ENCODE peak calls at places on chromosome 20, in eight cellular contexts. P is prostate gland, R is fibroblast of the aortic adventitia, F is dorsolateral prefrontal cortex, U is heart left ventricle, H is NB4, I is HFFc6, A is OCI-LY7. Q is an unnamed sample.

GRCh38 chr20:47318027-47318595 is 38.4 kb downstream of the ZMYND8 start:
- DNase-seq in P (no peak), R (peak; percentile 82), F (no peak), U (peak; percentile 32), H (peak; percentile 77), I (peak; percentile 46), A (no peak), Q (peak; percentile 81)

GRCh38 chr20:63273635-63274380 is 1.2 kb downstream of the ARFGAP1 start:
- DNase-seq in P (no peak), R (peak; percentile 67), F (no peak), U (no peak), H (peak; percentile 55), I (peak; percentile 76), A (no peak), Q (peak; percentile 84)

GRCh38 chr20:11980263-11980662 is 62.6 kb downstream of the BTBD3 start:
- DNase-seq in P (no peak), R (no peak), F (no peak), U (no peak), H (no peak), I (no peak), A (no peak), Q (no peak)

GRCh38 chr20:40016359-40016758 is 672.7 kb downstream of the MAFB start:
- DNase-seq in P (no peak), R (no peak), F (no peak), U (no peak), H (no peak), I (no peak), A (no peak), Q (no peak)

GRCh38 chr20:64099880-64100565 is 7.3 kb downstream of the NPBWR2 start:
- DNase-seq in P (no peak), R (no peak), F (no peak), U (peak; percentile 3), H (no peak), I (no peak), A (peak; percentile 77), Q (no peak)

GRCh38 chr20:46557231-46557956 is 6.9 kb upstream of the OCSTAMP start:
- DNase-seq in P (peak; percentile 24), R (peak; percentile 70), F (no peak), U (no peak), H (no peak), I (peak; percentile 42), A (no peak), Q (peak; percentile 25)

GRCh38 chr20:46050444-46050843 is 21.4 kb downstream of the SLC12A5 start:
- DNase-seq in P (no peak), R (no peak), F (no peak), U (no peak), H (no peak), I (no peak), A (no peak), Q (no peak)

GRCh38 chr20:62986257-62986807 is 20.4 kb downstream of the BHLHE23 start:
- DNase-seq in P (no peak), R (no peak), F (no peak), U (no peak), H (no peak), I (no peak), A (no peak), Q (no peak)

GRCh38 chr20:20743511-20744169 is 31.2 kb upstream of the RALGAPA2 start:
- DNase-seq in P (peak; percentile 58), R (peak; percentile 24), F (peak; percentile 48), U (peak; percentile 85), H (peak; percentile 93), I (no peak), A (no peak), Q (no peak)

GRCh38 chr20:50992336-50992732 is 30.6 kb downstream of the KCNG1 start:
- DNase-seq in P (peak; percentile 39), R (no peak), F (no peak), U (no peak), H (no peak), I (no peak), A (peak; percentile 54), Q (no peak)

GRCh38 chr20:3406481-3407425 is 716 bp downstream of the DNAAF9 start:
- DNase-seq in P (peak; percentile 37), R (peak; percentile 61), F (peak; percentile 52), U (peak; percentile 71), H (peak; percentile 82), I (peak; percentile 34), A (no peak), Q (peak; percentile 58)

GRCh38 chr20:46642265-46642942 is 8.9 kb downstream of the SLC13A3 start:
- DNase-seq in P (no peak), R (no peak), F (no peak), U (peak; percentile 30), H (no peak), I (no peak), A (no peak), Q (no peak)

GRCh38 chr20:54093423-54094267 is 23.3 kb upstream of the BCAS1 start:
- DNase-seq in P (no peak), R (no peak), F (no peak), U (no peak), H (no peak), I (no peak), A (no peak), Q (no peak)

GRCh38 chr20:51581571-51581970 is 39.1 kb upstream of the NFATC2 start:
- DNase-seq in P (no peak), R (no peak), F (no peak), U (no peak), H (no peak), I (no peak), A (no peak), Q (no peak)

GRCh38 chr20:21395666-21396044 is 1.7 kb downstream of the NKX2-4 start:
- DNase-seq in P (no peak), R (no peak), F (no peak), U (no peak), H (no peak), I (no peak), A (no peak), Q (no peak)

GRCh38 chr20:47667531-47668312 is 117.6 kb downstream of the SULF2 start:
- DNase-seq in P (no peak), R (no peak), F (no peak), U (no peak), H (no peak), I (no peak), A (no peak), Q (no peak)

GRCh38 chr20:50077818-50078601 is 34.9 kb downstream of the UBE2V1 start:
- DNase-seq in P (no peak), R (no peak), F (peak; percentile 21), U (no peak), H (no peak), I (no peak), A (no peak), Q (no peak)

GRCh38 chr20:15609956-15610355 is 963.3 kb downstream of the KIF16B start:
- DNase-seq in P (no peak), R (no peak), F (no peak), U (no peak), H (peak; percentile 2), I (no peak), A (no peak), Q (no peak)

GRCh38 chr20:44805991-44806729 is 4.2 kb downstream of the RIMS4 start:
- DNase-seq in P (no peak), R (peak; percentile 94), F (peak; percentile 93), U (peak; percentile 26), H (no peak), I (peak; percentile 20), A (no peak), Q (peak; percentile 33)

DNA sequence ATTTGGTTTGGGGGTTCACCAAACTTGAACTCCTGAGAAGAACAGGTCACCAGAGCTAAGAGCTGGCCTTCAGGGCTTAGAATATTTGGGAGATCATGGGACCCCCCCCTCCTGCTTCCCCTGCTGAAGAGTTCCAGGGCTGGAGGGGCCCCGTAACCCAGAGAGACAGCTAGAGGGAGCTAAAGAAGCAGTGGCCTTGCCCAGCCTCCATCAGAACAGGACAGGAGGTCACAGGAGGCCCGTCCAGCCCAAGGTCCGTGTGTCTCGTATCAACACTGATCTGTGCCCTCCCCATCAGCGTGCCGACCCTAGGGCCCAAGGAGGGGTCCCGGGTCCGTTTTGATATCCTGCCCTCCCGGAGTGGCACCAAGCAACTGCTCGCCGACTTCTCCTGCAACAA is 40.6 kb upstream of the TGM6 start:
- DNase-seq in P (no peak), R (no peak), F (no peak), U (no peak), H (no peak), I (no peak), A (no peak), Q (no peak)
- TF ChIP-seq CTCF in P (no peak), R (no peak), F (no peak), U (no peak), H (peak; percentile 27), I (no peak), A (no peak), Q (no peak)

DNA sequence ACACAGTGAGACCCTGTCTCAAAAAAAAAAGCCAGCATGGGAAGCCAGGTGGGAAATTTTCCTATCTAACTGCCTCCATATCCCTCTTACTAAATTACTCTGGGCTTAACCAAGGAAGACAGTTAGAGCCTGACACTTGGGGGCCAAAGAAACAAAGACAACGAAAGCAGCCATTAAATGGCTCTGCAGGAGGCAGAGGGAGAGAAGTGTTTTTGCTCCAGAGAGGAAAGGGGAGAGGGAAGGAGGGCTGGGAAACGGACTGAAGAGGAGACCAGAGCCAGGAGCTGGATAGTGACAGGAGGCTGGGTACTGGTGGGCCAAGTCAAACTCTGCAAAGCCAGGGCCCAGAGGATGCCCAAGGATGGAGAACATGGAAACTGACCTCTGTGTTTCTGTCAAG is 10.7 kb upstream of the TGIF2 start:
- DNase-seq in P (no peak), R (no peak), F (no peak), U (no peak), H (no peak), I (no peak), A (no peak), Q (no peak)
- TF ChIP-seq CTCF in P (no peak), R (no peak), F (no peak), U (no peak), H (no peak), I (no peak), A (no peak), Q (no peak)

GRCh38 chr20:57180385-57180784 is 86.1 kb downstream of the BMP7 start:
- DNase-seq in P (no peak), R (no peak), F (no peak), U (no peak), H (no peak), I (no peak), A (no peak), Q (no peak)

GRCh38 chr20:57179265-57179664 is 87.2 kb downstream of the BMP7 start:
- DNase-seq in P (peak; percentile 67), R (no peak), F (no peak), U (no peak), H (peak; percentile 65), I (no peak), A (no peak), Q (no peak)

GRCh38 chr20:57181639-57182038 is 84.8 kb downstream of the BMP7 start:
- DNase-seq in P (no peak), R (no peak), F (no peak), U (no peak), H (no peak), I (no peak), A (no peak), Q (no peak)

GRCh38 chr20:57178582-57179112 is 87.8 kb downstream of the BMP7 start:
- DNase-seq in P (no peak), R (no peak), F (no peak), U (no peak), H (no peak), I (no peak), A (no peak), Q (no peak)

GRCh38 chr20:57180954-57181353 is 85.5 kb downstream of the BMP7 start:
- DNase-seq in P (no peak), R (no peak), F (no peak), U (no peak), H (no peak), I (no peak), A (no peak), Q (no peak)
- TF ChIP-seq CTCF in P (no peak), R (no peak), F (no peak), U (no peak), H (no peak), I (no peak), A (no peak), Q (no peak)

GRCh38 chr20:23782366-23782983 is 31.7 kb upstream of the CST1 start:
- DNase-seq in P (no peak), R (peak; percentile 25), F (no peak), U (no peak), H (peak; percentile 54), I (no peak), A (peak; percentile 8), Q (peak; percentile 30)
- TF ChIP-seq CTCF in P (peak; percentile 36), R (peak; percentile 66), F (peak; percentile 39), U (peak; percentile 54), H (peak; percentile 91), I (peak; percentile 73), A (peak; percentile 71), Q (peak; percentile 77)

Q was measured in fibroblast of villous mesenchyme.